ENCODE peak calls at places on chromosome 2, in nine cellular contexts. One of them, this sample, is unnamed.

GRCh38 chr2:198930170-198930569 is 527.6 kb downstream of the SATB2 start:
- DNase-seq in stimulated activated CD4-positive, alpha-beta T cell treated with anti-CD3 and anti-CD28 coated beads, Interleukin-4, amount 100 ng/mL, for 1 hour: no peak
- DNase-seq in stomach: no peak
- DNase-seq in AML-193: no peak
- DNase-seq in activated T-cell treated with anti-CD3 and anti-CD28 coated beads, Interleukin-2, amount 50 U/mL, for 48 hours: no peak
- DNase-seq in CD14-positive monocyte: no peak
- DNase-seq in cardiac fibroblast: no peak
- DNase-seq in endothelial cell: no peak
- DNase-seq in EL: peak
- DNase-seq in this sample: no peak

GRCh38 chr2:439540-440465 is 151.9 kb upstream of the ALKAL2 start:
- DNase-seq in stimulated activated CD4-positive, alpha-beta T cell treated with anti-CD3 and anti-CD28 coated beads, Interleukin-4, amount 100 ng/mL, for 1 hour: no peak
- DNase-seq in stomach: no peak
- DNase-seq in AML-193: no peak
- DNase-seq in activated T-cell treated with anti-CD3 and anti-CD28 coated beads, Interleukin-2, amount 50 U/mL, for 48 hours: no peak
- DNase-seq in CD14-positive monocyte: no peak
- DNase-seq in cardiac fibroblast: no peak
- DNase-seq in endothelial cell: no peak
- DNase-seq in EL: no peak
- DNase-seq in this sample: no peak

GRCh38 chr2:237931205-237931721 is 35.6 kb upstream of the UBE2F start:
- DNase-seq in stimulated activated CD4-positive, alpha-beta T cell treated with anti-CD3 and anti-CD28 coated beads, Interleukin-4, amount 100 ng/mL, for 1 hour: no peak
- DNase-seq in stomach: no peak
- DNase-seq in AML-193: no peak
- DNase-seq in activated T-cell treated with anti-CD3 and anti-CD28 coated beads, Interleukin-2, amount 50 U/mL, for 48 hours: no peak
- DNase-seq in CD14-positive monocyte: no peak
- DNase-seq in cardiac fibroblast: peak
- DNase-seq in endothelial cell: no peak
- DNase-seq in EL: peak
- DNase-seq in this sample: no peak

GRCh38 chr2:25215948-25216679 is 47.7 kb upstream of the POMC start:
- DNase-seq in stimulated activated CD4-positive, alpha-beta T cell treated with anti-CD3 and anti-CD28 coated beads, Interleukin-4, amount 100 ng/mL, for 1 hour: peak
- DNase-seq in stomach: peak
- DNase-seq in AML-193: no peak
- DNase-seq in activated T-cell treated with anti-CD3 and anti-CD28 coated beads, Interleukin-2, amount 50 U/mL, for 48 hours: peak
- DNase-seq in CD14-positive monocyte: no peak
- DNase-seq in cardiac fibroblast: peak
- DNase-seq in endothelial cell: peak
- DNase-seq in EL: peak
- DNase-seq in this sample: peak

GRCh38 chr2:237870126-237870525 is 10.7 kb downstream of the RAMP1 start:
- DNase-seq in stimulated activated CD4-positive, alpha-beta T cell treated with anti-CD3 and anti-CD28 coated beads, Interleukin-4, amount 100 ng/mL, for 1 hour: no peak
- DNase-seq in stomach: no peak
- DNase-seq in AML-193: no peak
- DNase-seq in activated T-cell treated with anti-CD3 and anti-CD28 coated beads, Interleukin-2, amount 50 U/mL, for 48 hours: peak
- DNase-seq in CD14-positive monocyte: no peak
- DNase-seq in cardiac fibroblast: no peak
- DNase-seq in endothelial cell: no peak
- DNase-seq in EL: no peak
- DNase-seq in this sample: no peak

GRCh38 chr2:136008205-136008865 is 22.9 kb upstream of the DARS1 start:
- DNase-seq in stimulated activated CD4-positive, alpha-beta T cell treated with anti-CD3 and anti-CD28 coated beads, Interleukin-4, amount 100 ng/mL, for 1 hour: peak
- DNase-seq in stomach: peak
- DNase-seq in AML-193: peak
- DNase-seq in activated T-cell treated with anti-CD3 and anti-CD28 coated beads, Interleukin-2, amount 50 U/mL, for 48 hours: peak
- DNase-seq in CD14-positive monocyte: peak
- DNase-seq in cardiac fibroblast: no peak
- DNase-seq in endothelial cell: no peak
- DNase-seq in EL: no peak
- DNase-seq in this sample: no peak

GRCh38 chr2:119049968-119050657 is 108.1 kb downstream of the MARCO start:
- DNase-seq in stimulated activated CD4-positive, alpha-beta T cell treated with anti-CD3 and anti-CD28 coated beads, Interleukin-4, amount 100 ng/mL, for 1 hour: no peak
- DNase-seq in stomach: no peak
- DNase-seq in AML-193: no peak
- DNase-seq in activated T-cell treated with anti-CD3 and anti-CD28 coated beads, Interleukin-2, amount 50 U/mL, for 48 hours: peak
- DNase-seq in CD14-positive monocyte: no peak
- DNase-seq in cardiac fibroblast: peak
- DNase-seq in endothelial cell: peak
- DNase-seq in EL: no peak
- DNase-seq in this sample: no peak

GRCh38 chr2:160091381-160091780 is 29.0 kb upstream of the PLA2R1 start:
- DNase-seq in stimulated activated CD4-positive, alpha-beta T cell treated with anti-CD3 and anti-CD28 coated beads, Interleukin-4, amount 100 ng/mL, for 1 hour: no peak
- DNase-seq in stomach: no peak
- DNase-seq in AML-193: no peak
- DNase-seq in activated T-cell treated with anti-CD3 and anti-CD28 coated beads, Interleukin-2, amount 50 U/mL, for 48 hours: no peak
- DNase-seq in CD14-positive monocyte: no peak
- DNase-seq in cardiac fibroblast: peak
- DNase-seq in endothelial cell: no peak
- DNase-seq in EL: peak
- DNase-seq in this sample: no peak

GRCh38 chr2:212766921-212767320 is 228.3 kb upstream of the ERBB4 start:
- DNase-seq in stimulated activated CD4-positive, alpha-beta T cell treated with anti-CD3 and anti-CD28 coated beads, Interleukin-4, amount 100 ng/mL, for 1 hour: no peak
- DNase-seq in stomach: no peak
- DNase-seq in AML-193: no peak
- DNase-seq in activated T-cell treated with anti-CD3 and anti-CD28 coated beads, Interleukin-2, amount 50 U/mL, for 48 hours: no peak
- DNase-seq in CD14-positive monocyte: no peak
- DNase-seq in cardiac fibroblast: no peak
- DNase-seq in endothelial cell: no peak
- DNase-seq in EL: no peak
- DNase-seq in this sample: no peak

GRCh38 chr2:96174251-96175144 is 29.3 kb upstream of the DUSP2 start:
- DNase-seq in stimulated activated CD4-positive, alpha-beta T cell treated with anti-CD3 and anti-CD28 coated beads, Interleukin-4, amount 100 ng/mL, for 1 hour: peak
- DNase-seq in stomach: peak
- DNase-seq in AML-193: peak
- DNase-seq in activated T-cell treated with anti-CD3 and anti-CD28 coated beads, Interleukin-2, amount 50 U/mL, for 48 hours: peak
- DNase-seq in CD14-positive monocyte: peak
- DNase-seq in cardiac fibroblast: peak
- DNase-seq in endothelial cell: peak
- DNase-seq in EL: peak
- DNase-seq in this sample: peak

GRCh38 chr2:221569342-221570278 is 2.5 kb downstream of the EPHA4 start:
- DNase-seq in stimulated activated CD4-positive, alpha-beta T cell treated with anti-CD3 and anti-CD28 coated beads, Interleukin-4, amount 100 ng/mL, for 1 hour: no peak
- DNase-seq in stomach: no peak
- DNase-seq in AML-193: no peak
- DNase-seq in activated T-cell treated with anti-CD3 and anti-CD28 coated beads, Interleukin-2, amount 50 U/mL, for 48 hours: no peak
- DNase-seq in CD14-positive monocyte: no peak
- DNase-seq in cardiac fibroblast: no peak
- DNase-seq in endothelial cell: no peak
- DNase-seq in EL: no peak
- DNase-seq in this sample: peak

GRCh38 chr2:217653240-217653639 is 349.6 kb downstream of the TNS1 start:
- DNase-seq in stimulated activated CD4-positive, alpha-beta T cell treated with anti-CD3 and anti-CD28 coated beads, Interleukin-4, amount 100 ng/mL, for 1 hour: no peak
- DNase-seq in stomach: no peak
- DNase-seq in AML-193: no peak
- DNase-seq in activated T-cell treated with anti-CD3 and anti-CD28 coated beads, Interleukin-2, amount 50 U/mL, for 48 hours: no peak
- DNase-seq in CD14-positive monocyte: peak
- DNase-seq in cardiac fibroblast: peak
- DNase-seq in endothelial cell: no peak
- DNase-seq in EL: peak
- DNase-seq in this sample: no peak

GRCh38 chr2:127526940-127527804 is 883 bp upstream of the IWS1 start:
- DNase-seq in stimulated activated CD4-positive, alpha-beta T cell treated with anti-CD3 and anti-CD28 coated beads, Interleukin-4, amount 100 ng/mL, for 1 hour: no peak
- DNase-seq in stomach: no peak
- DNase-seq in AML-193: no peak
- DNase-seq in activated T-cell treated with anti-CD3 and anti-CD28 coated beads, Interleukin-2, amount 50 U/mL, for 48 hours: no peak
- DNase-seq in CD14-positive monocyte: no peak
- DNase-seq in cardiac fibroblast: no peak
- DNase-seq in endothelial cell: no peak
- DNase-seq in EL: no peak
- DNase-seq in this sample: peak

GRCh38 chr2:164903214-164903613 is 52.1 kb downstream of the SLC38A11 start:
- DNase-seq in stimulated activated CD4-positive, alpha-beta T cell treated with anti-CD3 and anti-CD28 coated beads, Interleukin-4, amount 100 ng/mL, for 1 hour: no peak
- DNase-seq in stomach: no peak
- DNase-seq in AML-193: peak
- DNase-seq in activated T-cell treated with anti-CD3 and anti-CD28 coated beads, Interleukin-2, amount 50 U/mL, for 48 hours: no peak
- DNase-seq in CD14-positive monocyte: no peak
- DNase-seq in cardiac fibroblast: peak
- DNase-seq in endothelial cell: no peak
- DNase-seq in EL: peak
- DNase-seq in this sample: no peak

GRCh38 chr2:176488446-176488845 is 219.2 kb downstream of the MTX2 start:
- DNase-seq in stimulated activated CD4-positive, alpha-beta T cell treated with anti-CD3 and anti-CD28 coated beads, Interleukin-4, amount 100 ng/mL, for 1 hour: no peak
- DNase-seq in stomach: no peak
- DNase-seq in AML-193: no peak
- DNase-seq in activated T-cell treated with anti-CD3 and anti-CD28 coated beads, Interleukin-2, amount 50 U/mL, for 48 hours: no peak
- DNase-seq in CD14-positive monocyte: no peak
- DNase-seq in cardiac fibroblast: no peak
- DNase-seq in endothelial cell: no peak
- DNase-seq in EL: peak
- DNase-seq in this sample: no peak

GRCh38 chr2:16623046-16623445 is 42.6 kb downstream of the CYRIA start:
- DNase-seq in stimulated activated CD4-positive, alpha-beta T cell treated with anti-CD3 and anti-CD28 coated beads, Interleukin-4, amount 100 ng/mL, for 1 hour: no peak
- DNase-seq in stomach: no peak
- DNase-seq in AML-193: no peak
- DNase-seq in activated T-cell treated with anti-CD3 and anti-CD28 coated beads, Interleukin-2, amount 50 U/mL, for 48 hours: no peak
- DNase-seq in CD14-positive monocyte: peak
- DNase-seq in cardiac fibroblast: peak
- DNase-seq in endothelial cell: no peak
- DNase-seq in EL: no peak
- DNase-seq in this sample: no peak

GRCh38 chr2:111176867-111177266 is 56.2 kb downstream of the BCL2L11 start:
- DNase-seq in stimulated activated CD4-positive, alpha-beta T cell treated with anti-CD3 and anti-CD28 coated beads, Interleukin-4, amount 100 ng/mL, for 1 hour: no peak
- DNase-seq in stomach: no peak
- DNase-seq in AML-193: no peak
- DNase-seq in activated T-cell treated with anti-CD3 and anti-CD28 coated beads, Interleukin-2, amount 50 U/mL, for 48 hours: no peak
- DNase-seq in CD14-positive monocyte: no peak
- DNase-seq in cardiac fibroblast: no peak
- DNase-seq in endothelial cell: no peak
- DNase-seq in EL: no peak
- DNase-seq in this sample: no peak

GRCh38 chr2:189234991-189235390 is 55.4 kb upstream of the COL5A2 start:
- DNase-seq in stimulated activated CD4-positive, alpha-beta T cell treated with anti-CD3 and anti-CD28 coated beads, Interleukin-4, amount 100 ng/mL, for 1 hour: no peak
- DNase-seq in stomach: no peak
- DNase-seq in AML-193: no peak
- DNase-seq in activated T-cell treated with anti-CD3 and anti-CD28 coated beads, Interleukin-2, amount 50 U/mL, for 48 hours: no peak
- DNase-seq in CD14-positive monocyte: no peak
- DNase-seq in cardiac fibroblast: peak
- DNase-seq in endothelial cell: no peak
- DNase-seq in EL: peak
- DNase-seq in this sample: no peak

GRCh38 chr2:238784671-238785527 is 63.0 kb upstream of the TWIST2 start:
- DNase-seq in stimulated activated CD4-positive, alpha-beta T cell treated with anti-CD3 and anti-CD28 coated beads, Interleukin-4, amount 100 ng/mL, for 1 hour: peak
- DNase-seq in stomach: peak
- DNase-seq in AML-193: peak
- DNase-seq in activated T-cell treated with anti-CD3 and anti-CD28 coated beads, Interleukin-2, amount 50 U/mL, for 48 hours: peak
- DNase-seq in CD14-positive monocyte: no peak
- DNase-seq in cardiac fibroblast: peak
- DNase-seq in endothelial cell: peak
- DNase-seq in EL: peak
- DNase-seq in this sample: peak

GRCh38 chr2:6845312-6845711 is 20.4 kb downstream of the CMPK2 start:
- DNase-seq in stimulated activated CD4-positive, alpha-beta T cell treated with anti-CD3 and anti-CD28 coated beads, Interleukin-4, amount 100 ng/mL, for 1 hour: no peak
- DNase-seq in stomach: no peak
- DNase-seq in AML-193: no peak
- DNase-seq in activated T-cell treated with anti-CD3 and anti-CD28 coated beads, Interleukin-2, amount 50 U/mL, for 48 hours: no peak
- DNase-seq in CD14-positive monocyte: no peak
- DNase-seq in cardiac fibroblast: peak
- DNase-seq in endothelial cell: no peak
- DNase-seq in EL: no peak
- DNase-seq in this sample: peak

GRCh38 chr2:57460875-57461274 is 585.7 kb upstream of the VRK2 start:
- DNase-seq in stimulated activated CD4-positive, alpha-beta T cell treated with anti-CD3 and anti-CD28 coated beads, Interleukin-4, amount 100 ng/mL, for 1 hour: no peak
- DNase-seq in stomach: no peak
- DNase-seq in AML-193: no peak
- DNase-seq in activated T-cell treated with anti-CD3 and anti-CD28 coated beads, Interleukin-2, amount 50 U/mL, for 48 hours: no peak
- DNase-seq in CD14-positive monocyte: no peak
- DNase-seq in cardiac fibroblast: no peak
- DNase-seq in endothelial cell: no peak
- DNase-seq in EL: no peak
- DNase-seq in this sample: no peak

GRCh38 chr2:69177785-69178636 is 165.0 kb downstream of the ANTXR1 start:
- DNase-seq in stimulated activated CD4-positive, alpha-beta T cell treated with anti-CD3 and anti-CD28 coated beads, Interleukin-4, amount 100 ng/mL, for 1 hour: no peak
- DNase-seq in stomach: peak
- DNase-seq in AML-193: peak
- DNase-seq in activated T-cell treated with anti-CD3 and anti-CD28 coated beads, Interleukin-2, amount 50 U/mL, for 48 hours: peak
- DNase-seq in CD14-positive monocyte: peak
- DNase-seq in cardiac fibroblast: peak
- DNase-seq in endothelial cell: peak
- DNase-seq in EL: peak
- DNase-seq in this sample: peak

GRCh38 chr2:231482806-231483391 is 18.6 kb upstream of the NCL start:
- DNase-seq in stimulated activated CD4-positive, alpha-beta T cell treated with anti-CD3 and anti-CD28 coated beads, Interleukin-4, amount 100 ng/mL, for 1 hour: peak
- DNase-seq in stomach: peak
- DNase-seq in AML-193: peak
- DNase-seq in activated T-cell treated with anti-CD3 and anti-CD28 coated beads, Interleukin-2, amount 50 U/mL, for 48 hours: peak
- DNase-seq in CD14-positive monocyte: peak
- DNase-seq in cardiac fibroblast: peak
- DNase-seq in endothelial cell: peak
- DNase-seq in EL: peak
- DNase-seq in this sample: peak

GRCh38 chr2:20099780-20100179 is 48.4 kb upstream of the LAPTM4A start:
- DNase-seq in stimulated activated CD4-positive, alpha-beta T cell treated with anti-CD3 and anti-CD28 coated beads, Interleukin-4, amount 100 ng/mL, for 1 hour: no peak
- DNase-seq in stomach: no peak
- DNase-seq in AML-193: no peak
- DNase-seq in activated T-cell treated with anti-CD3 and anti-CD28 coated beads, Interleukin-2, amount 50 U/mL, for 48 hours: no peak
- DNase-seq in CD14-positive monocyte: no peak
- DNase-seq in cardiac fibroblast: no peak
- DNase-seq in endothelial cell: no peak
- DNase-seq in EL: no peak
- DNase-seq in this sample: no peak

GRCh38 chr2:60480089-60480773 is 73.2 kb downstream of the BCL11A start:
- DNase-seq in stimulated activated CD4-positive, alpha-beta T cell treated with anti-CD3 and anti-CD28 coated beads, Interleukin-4, amount 100 ng/mL, for 1 hour: no peak
- DNase-seq in stomach: peak
- DNase-seq in AML-193: no peak
- DNase-seq in activated T-cell treated with anti-CD3 and anti-CD28 coated beads, Interleukin-2, amount 50 U/mL, for 48 hours: no peak
- DNase-seq in CD14-positive monocyte: no peak
- DNase-seq in cardiac fibroblast: no peak
- DNase-seq in endothelial cell: no peak
- DNase-seq in EL: peak
- DNase-seq in this sample: no peak

GRCh38 chr2:240832816-240833497 is 12.9 kb upstream of the KIF1A start:
- DNase-seq in stimulated activated CD4-positive, alpha-beta T cell treated with anti-CD3 and anti-CD28 coated beads, Interleukin-4, amount 100 ng/mL, for 1 hour: no peak
- DNase-seq in stomach: no peak
- DNase-seq in AML-193: no peak
- DNase-seq in activated T-cell treated with anti-CD3 and anti-CD28 coated beads, Interleukin-2, amount 50 U/mL, for 48 hours: no peak
- DNase-seq in CD14-positive monocyte: no peak
- DNase-seq in cardiac fibroblast: no peak
- DNase-seq in endothelial cell: no peak
- DNase-seq in EL: no peak
- DNase-seq in this sample: no peak

GRCh38 chr2:160406591-160407392 is 86.8 kb downstream of the RBMS1 start:
- DNase-seq in stimulated activated CD4-positive, alpha-beta T cell treated with anti-CD3 and anti-CD28 coated beads, Interleukin-4, amount 100 ng/mL, for 1 hour: peak
- DNase-seq in stomach: peak
- DNase-seq in AML-193: peak
- DNase-seq in activated T-cell treated with anti-CD3 and anti-CD28 coated beads, Interleukin-2, amount 50 U/mL, for 48 hours: no peak
- DNase-seq in CD14-positive monocyte: peak
- DNase-seq in cardiac fibroblast: peak
- DNase-seq in endothelial cell: peak
- DNase-seq in EL: peak
- DNase-seq in this sample: no peak

GRCh38 chr2:128496700-128497099 is 178.0 kb upstream of the HS6ST1 start:
- DNase-seq in stimulated activated CD4-positive, alpha-beta T cell treated with anti-CD3 and anti-CD28 coated beads, Interleukin-4, amount 100 ng/mL, for 1 hour: no peak
- DNase-seq in stomach: peak
- DNase-seq in AML-193: no peak
- DNase-seq in activated T-cell treated with anti-CD3 and anti-CD28 coated beads, Interleukin-2, amount 50 U/mL, for 48 hours: no peak
- DNase-seq in CD14-positive monocyte: no peak
- DNase-seq in cardiac fibroblast: no peak
- DNase-seq in endothelial cell: no peak
- DNase-seq in EL: no peak
- DNase-seq in this sample: no peak

GRCh38 chr2:7997279-7997678 is 684.6 kb upstream of the ID2 start:
- DNase-seq in stimulated activated CD4-positive, alpha-beta T cell treated with anti-CD3 and anti-CD28 coated beads, Interleukin-4, amount 100 ng/mL, for 1 hour: no peak
- DNase-seq in stomach: no peak
- DNase-seq in AML-193: no peak
- DNase-seq in activated T-cell treated with anti-CD3 and anti-CD28 coated beads, Interleukin-2, amount 50 U/mL, for 48 hours: no peak
- DNase-seq in CD14-positive monocyte: no peak
- DNase-seq in cardiac fibroblast: no peak
- DNase-seq in endothelial cell: no peak
- DNase-seq in EL: no peak
- DNase-seq in this sample: no peak

GRCh38 chr2:175004730-175004979 is 526 bp downstream of the CHN1 start:
- DNase-seq in stimulated activated CD4-positive, alpha-beta T cell treated with anti-CD3 and anti-CD28 coated beads, Interleukin-4, amount 100 ng/mL, for 1 hour: no peak
- DNase-seq in stomach: no peak
- DNase-seq in AML-193: no peak
- DNase-seq in activated T-cell treated with anti-CD3 and anti-CD28 coated beads, Interleukin-2, amount 50 U/mL, for 48 hours: no peak
- DNase-seq in CD14-positive monocyte: no peak
- DNase-seq in cardiac fibroblast: no peak
- DNase-seq in endothelial cell: peak
- DNase-seq in EL: no peak
- DNase-seq in this sample: no peak

GRCh38 chr2:45154606-45155155 is 145.4 kb upstream of the SIX2 start:
- DNase-seq in stimulated activated CD4-positive, alpha-beta T cell treated with anti-CD3 and anti-CD28 coated beads, Interleukin-4, amount 100 ng/mL, for 1 hour: no peak
- DNase-seq in stomach: no peak
- DNase-seq in AML-193: no peak
- DNase-seq in activated T-cell treated with anti-CD3 and anti-CD28 coated beads, Interleukin-2, amount 50 U/mL, for 48 hours: no peak
- DNase-seq in CD14-positive monocyte: no peak
- DNase-seq in cardiac fibroblast: no peak
- DNase-seq in endothelial cell: no peak
- DNase-seq in EL: no peak
- DNase-seq in this sample: no peak